ENCODE peak calls at places on chromosomes 6 and 20, in nine cellular contexts. One of them, this sample, is unnamed.

GRCh38 chr20:61539706-61540360 is 287.8 kb downstream of the CDH4 start:
- DNase-seq in A673: no peak
- DNase-seq in right cardiac atrium: no peak
- DNase-seq in naive thymus-derived CD4-positive, alpha-beta T cell: no peak
- DNase-seq in fibroblast of lung: no peak
- DNase-seq in uterus: no peak
- DNase-seq in thoracic aorta: no peak
- DNase-seq in CD8-positive, alpha-beta T cell: no peak
- DNase-seq in CD4-positive, alpha-beta memory T cell: no peak
- DNase-seq in this sample: no peak

GRCh38 chr20:51456511-51457280 is 85.8 kb downstream of the NFATC2 start:
- DNase-seq in CD8-positive, alpha-beta T cell: no peak
- DNase-seq in A673: peak; percentile 60
- DNase-seq in uterus: peak; percentile 96
- DNase-seq in naive thymus-derived CD4-positive, alpha-beta T cell: no peak
- DNase-seq in thoracic aorta: peak; percentile 78
- DNase-seq in right cardiac atrium: peak; percentile 96
- DNase-seq in fibroblast of lung: peak; percentile 95
- DNase-seq in CD4-positive, alpha-beta memory T cell: no peak
- DNase-seq in this sample: no peak

GRCh38 chr20:54290636-54291035 is 82.7 kb downstream of the PFDN4 start:
- DNase-seq in A673: no peak
- DNase-seq in naive thymus-derived CD4-positive, alpha-beta T cell: no peak
- DNase-seq in thoracic aorta: no peak
- DNase-seq in right cardiac atrium: no peak
- DNase-seq in fibroblast of lung: no peak
- DNase-seq in uterus: no peak
- DNase-seq in CD8-positive, alpha-beta T cell: no peak
- DNase-seq in CD4-positive, alpha-beta memory T cell: no peak
- DNase-seq in this sample: no peak

GRCh38 chr20:1946762-1947534 is 46.9 kb downstream of the PDYN start:
- DNase-seq in CD8-positive, alpha-beta T cell: no peak
- DNase-seq in A673: no peak
- DNase-seq in uterus: peak; percentile 46
- DNase-seq in naive thymus-derived CD4-positive, alpha-beta T cell: no peak
- DNase-seq in fibroblast of lung: peak; percentile 35
- DNase-seq in right cardiac atrium: peak; percentile 55
- DNase-seq in thoracic aorta: no peak
- DNase-seq in CD4-positive, alpha-beta memory T cell: no peak
- DNase-seq in this sample: no peak

GRCh38 chr6:16318538-16318937 is 80.2 kb downstream of the GMPR start:
- DNase-seq in uterus: peak; percentile 34
- DNase-seq in A673: no peak
- DNase-seq in naive thymus-derived CD4-positive, alpha-beta T cell: no peak
- DNase-seq in fibroblast of lung: peak; percentile 94
- DNase-seq in right cardiac atrium: no peak
- DNase-seq in CD4-positive, alpha-beta memory T cell: no peak
- DNase-seq in thoracic aorta: peak; percentile 59
- DNase-seq in CD8-positive, alpha-beta T cell: no peak
- DNase-seq in this sample: peak; percentile 17

GRCh38 chr6:41577865-41578713 is 31.9 kb downstream of the FOXP4 start:
- DNase-seq in CD4-positive, alpha-beta memory T cell: no peak
- DNase-seq in naive thymus-derived CD4-positive, alpha-beta T cell: no peak
- DNase-seq in A673: peak; percentile 53
- DNase-seq in uterus: no peak
- DNase-seq in thoracic aorta: no peak
- DNase-seq in fibroblast of lung: peak; percentile 68
- DNase-seq in CD8-positive, alpha-beta T cell: no peak
- DNase-seq in right cardiac atrium: no peak
- DNase-seq in this sample: no peak

GRCh38 chr6:154302111-154302752 is 54.4 kb downstream of the IPCEF1 start:
- DNase-seq in fibroblast of lung: peak; percentile 95
- DNase-seq in thoracic aorta: no peak
- DNase-seq in A673: peak; percentile 31
- DNase-seq in naive thymus-derived CD4-positive, alpha-beta T cell: peak; percentile 1
- DNase-seq in CD8-positive, alpha-beta T cell: no peak
- DNase-seq in uterus: no peak
- DNase-seq in right cardiac atrium: no peak
- DNase-seq in CD4-positive, alpha-beta memory T cell: no peak
- DNase-seq in this sample: no peak

GRCh38 chr20:18055261-18055660 is 2.5 kb downstream of the OVOL2 start:
- DNase-seq in uterus: no peak
- DNase-seq in fibroblast of lung: no peak
- DNase-seq in thoracic aorta: no peak
- DNase-seq in right cardiac atrium: no peak
- DNase-seq in CD8-positive, alpha-beta T cell: no peak
- DNase-seq in CD4-positive, alpha-beta memory T cell: no peak
- DNase-seq in A673: no peak
- DNase-seq in naive thymus-derived CD4-positive, alpha-beta T cell: no peak
- DNase-seq in this sample: no peak

GRCh38 chr6:169212436-169212835 is 41.2 kb downstream of the THBS2 start:
- DNase-seq in right cardiac atrium: no peak
- DNase-seq in uterus: no peak
- DNase-seq in naive thymus-derived CD4-positive, alpha-beta T cell: no peak
- DNase-seq in CD8-positive, alpha-beta T cell: no peak
- DNase-seq in fibroblast of lung: no peak
- DNase-seq in A673: no peak
- DNase-seq in CD4-positive, alpha-beta memory T cell: no peak
- DNase-seq in thoracic aorta: no peak
- DNase-seq in this sample: no peak

GRCh38 chr6:155248021-155249001 is 15.5 kb upstream of the CLDN20 start:
- DNase-seq in naive thymus-derived CD4-positive, alpha-beta T cell: no peak
- DNase-seq in thoracic aorta: no peak
- DNase-seq in uterus: peak; percentile 75
- DNase-seq in right cardiac atrium: peak; percentile 31
- DNase-seq in CD4-positive, alpha-beta memory T cell: no peak
- DNase-seq in CD8-positive, alpha-beta T cell: no peak
- DNase-seq in A673: peak; percentile 61
- DNase-seq in fibroblast of lung: peak; percentile 72
- DNase-seq in this sample: no peak

GRCh38 chr6:149182262-149182661 is 135.2 kb upstream of the TAB2 start:
- DNase-seq in uterus: peak; percentile 66
- DNase-seq in right cardiac atrium: no peak
- DNase-seq in CD8-positive, alpha-beta T cell: no peak
- DNase-seq in naive thymus-derived CD4-positive, alpha-beta T cell: no peak
- DNase-seq in thoracic aorta: no peak
- DNase-seq in CD4-positive, alpha-beta memory T cell: no peak
- DNase-seq in fibroblast of lung: no peak
- DNase-seq in A673: no peak
- DNase-seq in this sample: no peak

GRCh38 chr6:157323924-157324276 is 581 bp upstream of the TMEM242 start:
- DNase-seq in naive thymus-derived CD4-positive, alpha-beta T cell: no peak
- DNase-seq in thoracic aorta: peak; percentile 26
- DNase-seq in A673: peak; percentile 58
- DNase-seq in right cardiac atrium: peak; percentile 87
- DNase-seq in CD4-positive, alpha-beta memory T cell: peak; percentile 46
- DNase-seq in CD8-positive, alpha-beta T cell: peak; percentile 58
- DNase-seq in uterus: peak; percentile 80
- DNase-seq in fibroblast of lung: peak; percentile 88
- DNase-seq in this sample: peak; percentile 3

GRCh38 chr20:63736893-63737689 is 627 bp downstream of the LIME1 start:
- DNase-seq in right cardiac atrium: no peak
- DNase-seq in uterus: peak; percentile 18
- DNase-seq in fibroblast of lung: no peak
- DNase-seq in A673: no peak
- DNase-seq in CD8-positive, alpha-beta T cell: peak; percentile 85
- DNase-seq in CD4-positive, alpha-beta memory T cell: peak; percentile 84
- DNase-seq in thoracic aorta: no peak
- DNase-seq in naive thymus-derived CD4-positive, alpha-beta T cell: peak; percentile 71
- DNase-seq in this sample: peak; percentile 52

GRCh38 chr6:5697508-5697907 is 309.2 kb downstream of the NRN1 start:
- DNase-seq in uterus: no peak
- DNase-seq in right cardiac atrium: no peak
- DNase-seq in CD8-positive, alpha-beta T cell: no peak
- DNase-seq in naive thymus-derived CD4-positive, alpha-beta T cell: no peak
- DNase-seq in fibroblast of lung: no peak
- DNase-seq in A673: no peak
- DNase-seq in thoracic aorta: no peak
- DNase-seq in CD4-positive, alpha-beta memory T cell: no peak
- DNase-seq in this sample: no peak

GRCh38 chr6:25017486-25017885 is 81.7 kb upstream of the RIPOR2 start:
- DNase-seq in A673: no peak
- DNase-seq in uterus: no peak
- DNase-seq in CD4-positive, alpha-beta memory T cell: no peak
- DNase-seq in right cardiac atrium: no peak
- DNase-seq in CD8-positive, alpha-beta T cell: no peak
- DNase-seq in fibroblast of lung: peak; percentile 58
- DNase-seq in thoracic aorta: no peak
- DNase-seq in naive thymus-derived CD4-positive, alpha-beta T cell: no peak
- DNase-seq in this sample: no peak

GRCh38 chr6:158835616-158836221 is 16.6 kb upstream of the EZR start:
- DNase-seq in naive thymus-derived CD4-positive, alpha-beta T cell: no peak
- DNase-seq in thoracic aorta: no peak
- DNase-seq in A673: no peak
- DNase-seq in CD4-positive, alpha-beta memory T cell: no peak
- DNase-seq in uterus: no peak
- DNase-seq in fibroblast of lung: no peak
- DNase-seq in CD8-positive, alpha-beta T cell: no peak
- DNase-seq in right cardiac atrium: peak; percentile 88
- DNase-seq in this sample: no peak

GRCh38 chr6:3397229-3398164 is 59.4 kb downstream of the SLC22A23 start:
- DNase-seq in A673: no peak
- DNase-seq in uterus: no peak
- DNase-seq in CD4-positive, alpha-beta memory T cell: no peak
- DNase-seq in thoracic aorta: no peak
- DNase-seq in naive thymus-derived CD4-positive, alpha-beta T cell: no peak
- DNase-seq in fibroblast of lung: no peak
- DNase-seq in right cardiac atrium: no peak
- DNase-seq in CD8-positive, alpha-beta T cell: no peak
- DNase-seq in this sample: no peak
- H3K27ac ChIP-seq in A673: no peak overlapping the region
- H3K27ac ChIP-seq in uterus: no peak overlapping the region
- H3K27ac ChIP-seq in CD4-positive, alpha-beta memory T cell: no peak overlapping the region
- H3K27ac ChIP-seq in thoracic aorta: no peak overlapping the region
- H3K27ac ChIP-seq in naive thymus-derived CD4-positive, alpha-beta T cell: no peak overlapping the region
- H3K27ac ChIP-seq in fibroblast of lung: no peak overlapping the region
- H3K27ac ChIP-seq in right cardiac atrium: no peak overlapping the region
- H3K27ac ChIP-seq in CD8-positive, alpha-beta T cell: no peak overlapping the region
- H3K27ac ChIP-seq in this sample: no peak overlapping the region

DNA sequence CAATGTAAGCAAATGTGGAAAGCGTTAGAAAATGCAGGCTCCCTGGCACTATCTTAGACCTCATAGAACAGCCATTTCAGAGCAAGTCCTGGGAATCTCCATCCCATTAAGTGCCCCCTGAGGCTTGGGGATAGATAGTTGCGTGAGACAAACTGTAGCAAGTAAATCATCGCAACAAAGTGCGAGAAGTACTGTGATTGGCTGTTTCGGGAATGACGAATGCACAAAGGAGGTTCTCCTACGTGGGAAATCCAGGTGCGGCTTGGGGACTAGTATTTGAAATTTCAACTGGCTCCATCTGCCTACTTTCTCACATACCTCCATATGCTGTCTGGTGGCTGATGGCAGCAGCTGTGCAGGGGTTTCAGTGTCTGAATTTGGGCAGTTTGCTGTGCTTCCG is 84.5 kb downstream of the PLEKHG1 start:
- DNase-seq in A673: no peak
- DNase-seq in thoracic aorta: no peak
- DNase-seq in CD4-positive, alpha-beta memory T cell: no peak
- DNase-seq in fibroblast of lung: no peak
- DNase-seq in CD8-positive, alpha-beta T cell: no peak
- DNase-seq in naive thymus-derived CD4-positive, alpha-beta T cell: no peak
- DNase-seq in uterus: no peak
- DNase-seq in right cardiac atrium: no peak
- DNase-seq in this sample: no peak
- H3K4me3 ChIP-seq in A673: no peak overlapping the region
- H3K4me3 ChIP-seq in thoracic aorta: no peak overlapping the region
- H3K4me3 ChIP-seq in CD4-positive, alpha-beta memory T cell: no peak overlapping the region
- H3K4me3 ChIP-seq in fibroblast of lung: no peak overlapping the region
- H3K4me3 ChIP-seq in CD8-positive, alpha-beta T cell: no peak overlapping the region
- H3K4me3 ChIP-seq in naive thymus-derived CD4-positive, alpha-beta T cell: no peak overlapping the region
- H3K4me3 ChIP-seq in uterus: no peak overlapping the region
- H3K4me3 ChIP-seq in right cardiac atrium: peak overlapping the region; percentile 12
- H3K4me3 ChIP-seq in this sample: no peak overlapping the region

GRCh38 chr6:168100011-168100802 is 21.2 kb upstream of the FRMD1 start:
- DNase-seq in CD4-positive, alpha-beta memory T cell: no peak
- DNase-seq in uterus: no peak
- DNase-seq in CD8-positive, alpha-beta T cell: no peak
- DNase-seq in right cardiac atrium: no peak
- DNase-seq in A673: no peak
- DNase-seq in thoracic aorta: no peak
- DNase-seq in naive thymus-derived CD4-positive, alpha-beta T cell: no peak
- DNase-seq in fibroblast of lung: no peak
- DNase-seq in this sample: no peak
- H3K4me1 ChIP-seq in CD4-positive, alpha-beta memory T cell: no peaks in the 10 kb centered on the region
- H3K4me1 ChIP-seq in uterus: peaks cover 9% of the 10 kb centered on the region
- H3K4me1 ChIP-seq in CD8-positive, alpha-beta T cell: no peaks in the 10 kb centered on the region
- H3K4me1 ChIP-seq in right cardiac atrium: no peaks in the 10 kb centered on the region
- H3K4me1 ChIP-seq in A673: no peaks in the 10 kb centered on the region
- H3K4me1 ChIP-seq in thoracic aorta: no peaks in the 10 kb centered on the region
- H3K4me1 ChIP-seq in naive thymus-derived CD4-positive, alpha-beta T cell: no peaks in the 10 kb centered on the region
- H3K4me1 ChIP-seq in fibroblast of lung: no peaks in the 10 kb centered on the region
- H3K4me1 ChIP-seq in this sample: no peaks in the 10 kb centered on the region

GRCh38 chr20:25230177-25230831 is 17.6 kb upstream of the PYGB start:
- DNase-seq in A673: no peak
- DNase-seq in CD8-positive, alpha-beta T cell: no peak
- DNase-seq in fibroblast of lung: no peak
- DNase-seq in naive thymus-derived CD4-positive, alpha-beta T cell: no peak
- DNase-seq in right cardiac atrium: no peak
- DNase-seq in thoracic aorta: no peak
- DNase-seq in CD4-positive, alpha-beta memory T cell: no peak
- DNase-seq in uterus: no peak
- DNase-seq in this sample: no peak
- H3K27ac ChIP-seq in A673: no peak overlapping the region
- H3K27ac ChIP-seq in CD8-positive, alpha-beta T cell: no peak overlapping the region
- H3K27ac ChIP-seq in fibroblast of lung: no peak overlapping the region
- H3K27ac ChIP-seq in naive thymus-derived CD4-positive, alpha-beta T cell: no peak overlapping the region
- H3K27ac ChIP-seq in right cardiac atrium: peak overlapping the region; percentile 81
- H3K27ac ChIP-seq in thoracic aorta: peak overlapping the region; percentile 96
- H3K27ac ChIP-seq in CD4-positive, alpha-beta memory T cell: no peak overlapping the region
- H3K27ac ChIP-seq in uterus: peak overlapping the region; percentile 14
- H3K27ac ChIP-seq in this sample: no peak overlapping the region